ENCODE peak calls at places on chromosomes 1 and 21, in nine cellular contexts. K, L, V, H, U, M, I, T and O are unnamed samples.

GRCh38 chr21:37006243-37006520 is 320 bp upstream of the RIPPLY3 start:
- DNase-seq in K (no peak), V (no peak), U (no peak), T (no peak), L (no peak), H (no peak), I (peak), M (no peak), O (peak)

GRCh38 chr1:232965912-232966217 is 15.5 kb downstream of the NTPCR start:
- DNase-seq in K (no peak), H (no peak), M (no peak), T (no peak), U (no peak), L (no peak), V (peak), I (no peak), O (no peak)

GRCh38 chr1:7541629-7542028 is 229.5 kb upstream of the VAMP3 start:
- DNase-seq in L (no peak), K (no peak), U (no peak), M (no peak), T (no peak), I (no peak), H (no peak), V (peak), O (no peak)

GRCh38 chr1:204746838-204747442 is 61.4 kb upstream of the LRRN2 start:
- DNase-seq in U (peak), H (peak), V (peak), M (no peak), K (peak), I (peak), L (no peak), T (peak), O (peak)

GRCh38 chr21:37821791-37822450 is 94.3 kb downstream of the KCNJ6 start:
- DNase-seq in M (no peak), H (peak), V (no peak), K (no peak), U (no peak), L (no peak), I (no peak), T (no peak), O (no peak)

GRCh38 chr1:17538010-17538409 is 1.5 kb upstream of the ARHGEF10L start:
- DNase-seq in T (no peak), L (no peak), V (no peak), M (no peak), I (no peak), U (no peak), K (no peak), H (no peak), O (no peak)

GRCh38 chr1:17295292-17295691 is 12.7 kb upstream of the PADI4 start:
- DNase-seq in U (no peak), K (no peak), L (no peak), I (no peak), H (no peak), M (no peak), V (no peak), T (no peak), O (no peak)

GRCh38 chr1:12171206-12172041 is 4.6 kb downstream of the TNFRSF1B start:
- DNase-seq in L (no peak), H (no peak), I (peak), K (no peak), V (no peak), T (no peak), M (no peak), U (no peak), O (no peak)

GRCh38 chr1:151369621-151370048 is 2.9 kb downstream of the SELENBP1 start:
- DNase-seq in K (no peak), V (no peak), H (no peak), M (no peak), L (no peak), U (no peak), T (no peak), I (no peak), O (no peak)

GRCh38 chr1:96756789-96757188 is 35.2 kb downstream of the PTBP2 start:
- DNase-seq in T (no peak), K (no peak), I (no peak), H (no peak), M (no peak), L (no peak), V (no peak), U (no peak), O (no peak)